ENCODE peak calls at places on chromosomes 5 and 9, in four cellular contexts. J, B, M and U are unnamed samples.

GRCh38 chr5:153429734-153430133 is 60.7 kb upstream of the GRIA1 start:
- DNase-seq in J (no peak), B (no peak), M (no peak), U (no peak)

GRCh38 chr9:136729926-136730325 is 12.8 kb downstream of the LCN10 start:
- DNase-seq in J (no peak), B (no peak), M (no peak), U (no peak)

GRCh38 chr5:68839019-68839552 is 254.7 kb upstream of the SLC30A5 start:
- DNase-seq in J (no peak), B (no peak), M (no peak), U (no peak)

GRCh38 chr5:3325206-3325605 is 270.4 kb upstream of the IRX1 start:
- DNase-seq in J (no peak), B (no peak), M (no peak), U (no peak)

GRCh38 chr9:128078504-128079434 is 10.7 kb downstream of the SLC25A25 start:
- DNase-seq in J (peak), B (no peak), M (peak), U (no peak)

GRCh38 chr5:17665836-17666235 is 31.6 kb downstream of the TAF11L14 start:
- DNase-seq in J (no peak), B (no peak), M (no peak), U (no peak)

GRCh38 chr9:77793909-77794308 is 145.8 kb upstream of the GNA14 start:
- DNase-seq in J (no peak), B (no peak), M (peak), U (no peak)

GRCh38 chr9:127714916-127715442 is 484 bp downstream of the PTRH1 start:
- DNase-seq in J (no peak), B (no peak), M (no peak), U (no peak)

GRCh38 chr5:675111-675875 is 17.9 kb downstream of the TPPP start:
- DNase-seq in J (no peak), B (no peak), M (no peak), U (no peak)

GRCh38 chr9:114499528-114499927 is 5.7 kb downstream of the WHRN start:
- DNase-seq in J (no peak), B (no peak), M (no peak), U (no peak)

GRCh38 chr9:121718501-121718900 is 67.1 kb downstream of the DAB2IP start:
- DNase-seq in J (no peak), B (no peak), M (no peak), U (no peak)

GRCh38 chr5:4837489-4838058 is 302.6 kb upstream of the ADAMTS16 start:
- DNase-seq in J (no peak), B (no peak), M (no peak), U (no peak)

GRCh38 chr5:157562111-157562581 is 13.4 kb downstream of the ADAM19 start:
- DNase-seq in J (no peak), B (no peak), M (no peak), U (no peak)

GRCh38 chr9:6692891-6693361 is 47.4 kb upstream of the GLDC start:
- DNase-seq in J (no peak), B (no peak), M (no peak), U (no peak)

GRCh38 chr5:120942551-120942950 is 478.5 kb downstream of the PRR16 start:
- DNase-seq in J (no peak), B (no peak), M (no peak), U (no peak)

GRCh38 chr5:162888268-162888667 is 549.1 kb upstream of the CCNG1 start:
- DNase-seq in J (no peak), B (no peak), M (no peak), U (no peak)

GRCh38 chr9:112166176-112167140 is 8.6 kb downstream of the SUSD1 start:
- DNase-seq in J (no peak), B (no peak), M (no peak), U (no peak)

GRCh38 chr9:89408628-89409101 is 89.2 kb downstream of the SEMA4D start:
- DNase-seq in J (no peak), B (no peak), M (no peak), U (no peak)

GRCh38 chr9:89411759-89412158 is 86.2 kb downstream of the SEMA4D start:
- DNase-seq in J (no peak), B (no peak), M (no peak), U (no peak)

GRCh38 chr9:89410022-89410421 is 87.9 kb downstream of the SEMA4D start:
- DNase-seq in J (no peak), B (no peak), M (no peak), U (no peak)

GRCh38 chr9:89412951-89413350 is 85.0 kb downstream of the SEMA4D start:
- DNase-seq in J (no peak), B (peak), M (no peak), U (no peak)

DNA sequence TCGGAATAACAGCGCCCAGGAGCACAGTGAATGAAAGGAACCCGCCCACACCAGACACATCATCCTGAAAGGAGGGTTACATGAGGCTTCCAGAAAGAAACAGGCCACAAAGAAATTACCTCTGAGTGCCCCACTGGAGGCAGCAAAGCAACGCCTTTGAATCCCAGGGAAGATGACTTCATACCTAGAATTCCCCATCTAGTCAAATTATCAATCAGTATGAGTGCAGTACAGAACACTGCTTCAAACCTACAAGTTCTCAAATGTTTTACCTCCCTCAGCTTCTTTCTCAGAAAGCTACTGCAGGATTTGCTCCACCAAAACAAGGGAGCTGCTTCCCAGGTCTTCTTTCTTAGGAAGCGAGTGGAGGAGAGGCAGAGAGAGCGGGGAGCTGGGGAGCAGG is 87.2 kb downstream of the SEMA4D start:
- DNase-seq in J (no peak), B (no peak), M (no peak), U (no peak)
- TF ChIP-seq CTCF in J (no peak), B (no peak), M (peak), U (no peak)

DNA sequence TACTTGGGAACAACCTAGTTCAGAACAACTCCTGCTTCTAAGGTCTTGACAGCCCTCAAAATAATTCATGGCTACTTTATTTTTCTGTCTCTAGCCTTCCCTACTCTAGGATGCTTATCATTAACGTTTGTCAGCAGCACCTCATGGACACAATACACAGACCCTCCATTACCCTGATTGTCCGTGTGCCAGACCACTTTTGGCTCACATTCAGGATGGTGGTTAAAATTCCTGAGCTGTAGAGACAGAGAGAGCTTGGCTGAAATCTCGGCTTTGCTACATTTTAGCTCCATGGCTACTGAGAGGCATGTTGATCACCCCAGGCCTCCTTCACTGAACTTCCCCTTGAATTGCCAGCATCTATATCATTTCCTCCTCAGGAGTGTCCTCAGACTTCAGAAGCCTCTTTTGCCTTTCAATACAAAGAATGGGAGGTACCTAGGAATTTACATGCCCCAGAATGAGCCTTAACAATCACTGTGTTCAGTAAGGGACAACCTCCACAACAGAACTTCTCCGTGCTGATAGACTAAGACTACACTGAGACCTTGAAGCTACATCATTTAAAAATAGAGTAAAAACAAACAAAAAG is 104.7 kb upstream of the ISL1 start:
- DNase-seq in J (no peak), B (peak), M (no peak), U (no peak)
- H3K27ac ChIP-seq in J (no peak), B (peak), M (no peak), U (no peak)

DNA sequence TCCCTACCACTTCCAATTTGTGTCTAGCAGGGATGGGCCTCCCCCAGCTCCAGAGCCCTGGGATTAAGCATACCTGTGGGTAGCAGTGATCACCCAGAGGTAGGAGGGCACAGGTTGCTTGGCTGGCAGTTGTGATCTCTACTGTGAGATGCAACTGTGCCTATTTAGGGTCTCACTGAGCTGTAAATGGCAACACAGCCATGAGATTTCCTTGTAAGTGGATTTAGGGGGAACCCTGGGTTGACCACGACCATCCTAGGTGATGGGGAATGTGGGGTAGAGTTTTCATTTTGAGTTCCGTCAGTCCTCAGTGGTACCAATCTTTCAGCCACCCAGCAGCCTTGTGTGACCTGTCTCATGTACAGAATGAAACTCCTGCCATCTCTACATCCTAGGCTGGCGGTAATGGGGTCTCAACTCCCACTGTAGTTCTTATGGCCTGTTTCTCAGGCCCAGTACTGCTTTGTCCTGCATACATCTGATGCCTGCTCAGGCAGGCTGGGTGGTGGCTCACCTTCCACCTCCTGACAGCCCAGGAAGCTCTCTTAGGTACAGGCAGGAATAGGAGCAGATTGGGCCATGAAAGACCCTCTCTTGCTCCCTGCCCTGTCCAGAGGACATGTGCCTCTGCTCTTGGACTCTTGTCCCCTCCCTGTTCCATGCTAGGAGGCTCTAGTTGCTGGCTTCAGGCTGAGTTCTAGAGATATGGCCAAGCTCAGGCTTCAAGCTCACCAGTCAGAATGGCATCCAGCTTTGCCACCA is 8.1 kb downstream of the HNRNPAB start:
- DNase-seq in J (no peak), B (no peak), M (no peak), U (no peak)
- TF ChIP-seq POLR2A in J (no peak), B (peak), M (no peak), U (no peak)

DNA sequence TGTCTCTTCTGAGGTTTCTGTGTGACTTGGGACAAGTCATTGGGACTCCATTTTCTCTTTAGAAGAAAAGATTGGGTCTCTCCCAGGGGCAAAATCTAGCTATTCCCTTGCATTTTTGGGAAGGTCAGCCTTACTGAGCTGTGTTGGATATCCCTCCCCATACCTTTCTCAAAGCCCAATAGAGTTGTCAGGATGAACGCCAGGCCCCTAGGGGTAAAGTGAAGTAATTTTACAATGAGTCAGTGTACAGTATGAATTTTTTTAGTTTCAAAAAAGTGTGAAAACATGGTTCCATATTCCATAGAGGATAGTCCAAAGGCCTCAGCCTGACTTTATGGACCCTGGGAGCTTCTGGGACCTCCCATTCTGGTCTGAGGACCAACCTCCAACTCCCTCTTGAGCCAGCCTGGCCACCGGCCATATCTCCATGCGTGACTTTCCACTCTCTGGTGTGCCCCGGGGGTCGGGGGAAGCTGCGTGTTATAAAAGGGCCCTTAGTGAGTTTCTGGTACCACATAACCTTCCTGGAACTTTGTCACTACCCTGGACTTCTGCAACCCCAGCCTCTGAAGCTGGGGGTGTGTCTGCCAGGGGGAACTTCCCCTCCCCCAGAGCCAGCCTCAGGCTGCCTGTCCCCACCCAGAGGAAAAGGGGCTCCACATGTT is 52.5 kb upstream of the SYNPO start:
- DNase-seq in J (no peak), B (no peak), M (no peak), U (no peak)
- TF ChIP-seq CTCF in J (no peak), B (no peak), M (no peak), U (no peak)

GRCh38 chr9:89603629-89604462 is 966 bp upstream of the GADD45G start:
- DNase-seq in J (peak), B (peak), M (no peak), U (no peak)
- H3K27ac ChIP-seq in J (peak), B (peak), M (no peak), U (peak)

GRCh38 chr5:67303356-67303755 is 106.8 kb upstream of the CD180 start:
- DNase-seq in J (no peak), B (no peak), M (no peak), U (no peak)
- TF ChIP-seq POLR2A in J (no peak), B (no peak), M (no peak), U (no peak)

GRCh38 chr9:105290401-105290800 is 46.0 kb downstream of the SLC44A1 start:
- DNase-seq in J (no peak), B (no peak), M (no peak), U (no peak)
- TF ChIP-seq CTCF in J (no peak), B (no peak), M (no peak), U (no peak)

DNA sequence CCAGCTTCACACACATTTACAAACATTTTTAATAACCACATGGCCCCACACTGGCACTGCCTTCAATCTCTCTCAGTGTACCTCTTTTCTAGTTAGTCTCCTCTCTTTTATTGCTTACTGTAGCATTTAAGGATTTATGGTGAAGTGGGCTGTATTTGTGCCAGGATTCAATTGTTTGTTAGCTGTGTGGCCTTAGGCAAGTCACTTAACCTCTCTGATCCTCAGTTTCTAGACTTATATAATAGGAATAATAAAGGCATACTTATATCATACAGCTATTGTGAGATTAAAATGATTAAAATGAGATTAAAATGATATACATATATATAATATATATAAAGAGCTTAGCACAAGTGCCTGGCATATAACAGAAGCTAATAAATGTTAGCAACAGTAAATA is 6.4 kb downstream of the SH3RF2 start:
- DNase-seq in J (no peak), B (no peak), M (no peak), U (no peak)
- H3K27ac ChIP-seq in J (no peak), B (no peak), M (no peak), U (peak)